ENCODE peak calls at places on chromosome 2, in five cellular contexts. U is stimulated activated CD8-positive, alpha-beta memory T cell treated with anti-CD3 and anti-CD28 coated beads, Interleukin-15, amount 100 ng/mL, for 4 hours; E is GM20000; R is NCI-H2029; S is endothelial cell. L is an unnamed sample.

GRCh38 chr2:36382472-36382871 is 26.9 kb downstream of the CRIM1 start:
- DNase-seq in S (no peak), U (no peak), R (no peak), E (no peak), L (no peak)

GRCh38 chr2:10319892-10320574 is 17.3 kb downstream of the HPCAL1 start:
- DNase-seq in E (no peak), R (no peak), S (no peak), U (no peak), L (no peak)

GRCh38 chr2:155250800-155251199 is 552.3 kb downstream of the KCNJ3 start:
- DNase-seq in S (no peak), R (no peak), E (peak), U (no peak), L (no peak)

GRCh38 chr2:44230378-44230777 is 44.9 kb upstream of the SLC3A1 start:
- DNase-seq in R (no peak), E (no peak), U (no peak), S (no peak), L (no peak)

GRCh38 chr2:139790807-139791206 is 1010.6 kb upstream of the NXPH2 start:
- DNase-seq in E (peak), S (no peak), R (no peak), U (no peak), L (no peak)

GRCh38 chr2:6052577-6052976 is 360.4 kb downstream of the SOX11 start:
- DNase-seq in S (no peak), E (no peak), U (no peak), R (no peak), L (no peak)

GRCh38 chr2:27071990-27072830 is 756 bp upstream of the OST4 start:
- DNase-seq in U (no peak), E (peak), S (no peak), R (no peak), L (no peak)

GRCh38 chr2:217966399-217967068 is 36.3 kb downstream of the TNS1 start:
- DNase-seq in U (no peak), R (no peak), E (no peak), S (no peak), L (no peak)

GRCh38 chr2:39902103-39902502 is 123.0 kb upstream of the THUMPD2 start:
- DNase-seq in R (no peak), E (no peak), U (no peak), S (no peak), L (peak)

GRCh38 chr2:214730248-214730647 is 79.2 kb downstream of the BARD1 start:
- DNase-seq in R (no peak), U (no peak), E (no peak), S (no peak), L (no peak)

GRCh38 chr2:27170569-27171337 is 21.9 kb downstream of the TCF23 start:
- DNase-seq in U (no peak), S (no peak), E (no peak), R (no peak), L (no peak)

GRCh38 chr2:213316001-213316735 is 31.9 kb downstream of the SPAG16 start:
- DNase-seq in E (no peak), R (peak), S (no peak), U (no peak), L (peak)

GRCh38 chr2:209556354-209556961 is 132.6 kb downstream of the MAP2 start:
- DNase-seq in E (peak), S (no peak), R (peak), U (no peak), L (no peak)

GRCh38 chr2:196171248-196171871 is at the start of gene STK17B:
- DNase-seq in R (peak), S (peak), U (peak), E (peak), L (peak)

GRCh38 chr2:160380613-160381012 is 113.0 kb downstream of the RBMS1 start:
- DNase-seq in E (no peak), U (no peak), S (no peak), R (no peak), L (no peak)

GRCh38 chr2:168604252-168604651 is 148.2 kb downstream of the CERS6 start:
- DNase-seq in U (no peak), R (no peak), E (no peak), S (no peak), L (no peak)

L was measured in RCC 7860.